ENCODE peak calls at places on chromosomes 12 and 14, in nine cellular contexts. R is T-helper 9 cell; K is frontal cortex; V is AG04450; E is stimulated activated CD8-positive, alpha-beta memory T cell treated with anti-CD3 and anti-CD28 coated beads, Interleukin-4, amount 100 ng/mL, for 24 hours; Z is cardiac muscle cell; O is endothelial cell; D is fibroblast of mammary gland; C is GM04503. I is an unnamed sample.

GRCh38 chr12:117494833-117495714 is 133.6 kb upstream of the NOS1 start:
- DNase-seq in O (no peak), D (no peak), C (no peak), R (no peak), Z (no peak), E (no peak), V (no peak), K (no peak), I (no peak)

GRCh38 chr12:27534060-27534764 is 10.2 kb downstream of the PPFIBP1 start:
- DNase-seq in V (no peak), Z (no peak), C (no peak), R (no peak), D (no peak), O (no peak), E (peak), K (no peak), I (no peak)

GRCh38 chr12:104714369-104714768 is 243.7 kb downstream of the SLC41A2 start:
- DNase-seq in O (no peak), E (no peak), V (no peak), D (no peak), C (no peak), R (no peak), Z (no peak), K (no peak), I (no peak)

GRCh38 chr14:106848330-106849121 is 1322.1 kb downstream of the TMEM121 start:
- DNase-seq in O (no peak), C (no peak), Z (no peak), K (no peak), R (no peak), E (no peak), D (peak), V (no peak), I (no peak)

GRCh38 chr12:85484387-85484786 is 204.4 kb downstream of the ALX1 start:
- DNase-seq in D (no peak), V (no peak), C (no peak), Z (no peak), E (no peak), R (no peak), O (no peak), K (no peak), I (no peak)

GRCh38 chr12:116662612-116663144 is 75.2 kb downstream of the SPRING1 start:
- DNase-seq in D (no peak), O (peak), Z (no peak), K (no peak), R (no peak), C (no peak), E (no peak), V (peak), I (no peak)

GRCh38 chr12:66132408-66132807 is 1.9 kb upstream of the LLPH start:
- DNase-seq in V (peak), R (no peak), O (no peak), D (peak), E (no peak), K (no peak), C (no peak), Z (peak), I (peak)

GRCh38 chr12:121812320-121812871 is 8.6 kb downstream of the SETD1B start:
- DNase-seq in O (peak), C (no peak), R (no peak), V (no peak), E (no peak), D (peak), K (peak), Z (peak), I (peak)

GRCh38 chr12:57215668-57216013 is 953 bp upstream of the NXPH4 start:
- DNase-seq in Z (no peak), K (no peak), C (no peak), O (no peak), D (no peak), E (no peak), V (no peak), R (no peak), I (no peak)

GRCh38 chr14:104370256-104370870 is 209.2 kb upstream of the C14orf180 start:
- DNase-seq in C (no peak), V (no peak), O (peak), K (peak), E (no peak), Z (peak), R (no peak), D (no peak), I (no peak)

GRCh38 chr12:90399317-90399716 is 555.7 kb downstream of the CCER1 start:
- DNase-seq in Z (no peak), K (no peak), D (peak), O (no peak), V (no peak), R (no peak), E (no peak), C (no peak), I (no peak)

GRCh38 chr12:110307372-110307771 is 26.3 kb downstream of the ATP2A2 start:
- DNase-seq in O (no peak), E (no peak), K (no peak), C (no peak), R (no peak), Z (no peak), V (no peak), D (peak), I (no peak)

GRCh38 chr14:24665440-24665991 is 31.5 kb upstream of the GZMB start:
- DNase-seq in R (no peak), C (no peak), E (peak), O (no peak), K (no peak), Z (no peak), V (no peak), D (no peak), I (no peak)

GRCh38 chr14:67650161-67650560 is 24.3 kb downstream of the VTI1B start:
- DNase-seq in Z (no peak), E (no peak), V (no peak), R (no peak), D (no peak), C (no peak), K (no peak), O (no peak), I (no peak)

GRCh38 chr12:108735855-108736254 is 4.5 kb upstream of the CORO1C start:
- DNase-seq in K (no peak), Z (no peak), C (no peak), V (no peak), D (no peak), E (no peak), R (no peak), O (no peak), I (no peak)

GRCh38 chr12:72241552-72241951 is 30.6 kb upstream of the TRHDE start:
- DNase-seq in R (no peak), Z (no peak), D (no peak), C (no peak), O (no peak), K (no peak), E (no peak), V (no peak), I (no peak)

GRCh38 chr12:113486722-113487121 is 15.1 kb upstream of the LHX5 start:
- DNase-seq in C (no peak), Z (no peak), V (no peak), R (no peak), D (no peak), E (no peak), K (no peak), O (no peak), I (no peak)

GRCh38 chr12:109579639-109580038 is 6.0 kb downstream of the MVK start:
- DNase-seq in R (no peak), E (no peak), O (no peak), V (no peak), D (no peak), K (no peak), C (no peak), Z (no peak), I (no peak)

GRCh38 chr14:70032447-70032846 is 153.2 kb downstream of the SMOC1 start:
- DNase-seq in O (no peak), Z (no peak), K (no peak), R (no peak), D (no peak), E (no peak), C (no peak), V (no peak), I (no peak)

GRCh38 chr14:23061995-23062394 is 4.7 kb upstream of the CDH24 start:
- DNase-seq in R (no peak), O (no peak), D (peak), Z (no peak), K (no peak), E (no peak), C (peak), V (peak), I (peak)

GRCh38 chr12:108271951-108272729 is 67.0 kb downstream of the CMKLR1 start:
- DNase-seq in Z (no peak), V (no peak), E (no peak), O (no peak), C (no peak), R (no peak), D (no peak), K (no peak), I (no peak)

GRCh38 chr12:47551426-47551851 is 154.4 kb downstream of the RPAP3 start:
- DNase-seq in Z (no peak), E (no peak), R (no peak), C (peak), O (no peak), K (no peak), D (peak), V (no peak), I (peak)

GRCh38 chr14:30657606-30658163 is 35.6 kb downstream of the SCFD1 start:
- DNase-seq in C (no peak), K (no peak), R (no peak), D (peak), O (no peak), Z (no peak), E (no peak), V (no peak), I (peak)

GRCh38 chr14:64880382-64881121 is 845 bp upstream of the SPTB start:
- DNase-seq in O (peak), C (no peak), Z (peak), D (no peak), K (peak), R (peak), E (peak), V (no peak), I (no peak)